ENCODE peak calls at places on chromosomes 3 and 15, in four cellular contexts. R, T, X and W are unnamed samples.

GRCh38 chr3:128133273-128133883 is 9.8 kb upstream of the RUVBL1 start:
- DNase-seq in R (peak), T (peak), X (peak), W (no peak)

GRCh38 chr3:195440379-195440778 is 2.4 kb downstream of the ACAP2 start:
- DNase-seq in R (no peak), T (no peak), X (no peak), W (peak)

GRCh38 chr15:23663232-23663631 is 15.6 kb upstream of the MAGEL2 start:
- DNase-seq in R (no peak), T (no peak), X (no peak), W (no peak)

GRCh38 chr3:30141927-30142326 is 464.5 kb upstream of the TGFBR2 start:
- DNase-seq in R (no peak), T (no peak), X (no peak), W (no peak)

GRCh38 chr3:14879161-14879888 is 60.6 kb downstream of the FGD5 start:
- DNase-seq in R (peak), T (no peak), X (no peak), W (no peak)

GRCh38 chr15:90883526-90883931 is 775 bp upstream of the FES start:
- DNase-seq in R (no peak), T (no peak), X (no peak), W (peak)

GRCh38 chr3:143674100-143674968 is 173.9 kb downstream of the SLC9A9 start:
- DNase-seq in R (peak), T (peak), X (peak), W (peak)

GRCh38 chr3:149534671-149535394 is 60.3 kb downstream of the TM4SF4 start:
- DNase-seq in R (peak), T (peak), X (no peak), W (no peak)

GRCh38 chr3:31035681-31036080 is 141.2 kb upstream of the GADL1 start:
- DNase-seq in R (no peak), T (no peak), X (no peak), W (no peak)

GRCh38 chr3:42080452-42080872 is 10.7 kb upstream of the TRAK1 start:
- DNase-seq in R (peak), T (peak), X (no peak), W (no peak)

GRCh38 chr3:112302881-112303761 is 9.1 kb upstream of the SLC9C1 start:
- DNase-seq in R (peak), T (no peak), X (peak), W (no peak)

GRCh38 chr3:178901204-178901603 is 170.4 kb downstream of the ZMAT3 start:
- DNase-seq in R (no peak), T (no peak), X (no peak), W (peak)

GRCh38 chr3:183518446-183519185 is 36.9 kb downstream of the KLHL6 start:
- DNase-seq in R (no peak), T (no peak), X (peak), W (no peak)

GRCh38 chr3:151086484-151087456 is 1.3 kb downstream of the MED12L start:
- DNase-seq in R (peak), T (peak), X (peak), W (peak)

GRCh38 chr3:114745322-114746240 is 401.5 kb downstream of the ZBTB20 start:
- DNase-seq in R (peak), T (peak), X (peak), W (peak)

GRCh38 chr15:32739522-32739921 is 21.7 kb downstream of the GREM1 start:
- DNase-seq in R (no peak), T (no peak), X (no peak), W (no peak)

GRCh38 chr3:58568572-58569286 is 8.5 kb downstream of the FAM107A start:
- DNase-seq in R (peak), T (peak), X (peak), W (peak)

GRCh38 chr15:58010983-58011382 is 54.5 kb downstream of the ALDH1A2 start:
- DNase-seq in R (peak), T (no peak), X (no peak), W (no peak)

GRCh38 chr3:33881181-33882064 is 83.0 kb downstream of the PDCD6IP start:
- DNase-seq in R (no peak), T (no peak), X (no peak), W (no peak)

GRCh38 chr15:40088929-40089755 is 19.5 kb downstream of the BMF start:
- DNase-seq in R (no peak), T (no peak), X (peak), W (peak)

GRCh38 chr3:124563376-124563775 is 166.9 kb upstream of the UMPS start:
- DNase-seq in R (peak), T (peak), X (no peak), W (peak)

GRCh38 chr3:4976109-4976508 is 3.1 kb upstream of the BHLHE40 start:
- DNase-seq in R (peak), T (peak), X (peak), W (peak)

GRCh38 chr15:57356636-57357035 is 19.7 kb upstream of the CGNL1 start:
- DNase-seq in R (no peak), T (peak), X (peak), W (no peak)

GRCh38 chr3:57006048-57006709 is 54.3 kb upstream of the SPATA12 start:
- DNase-seq in R (no peak), T (no peak), X (no peak), W (no peak)

GRCh38 chr15:44193651-44194396 is 1.2 kb downstream of the FRMD5 start:
- DNase-seq in R (peak), T (peak), X (peak), W (peak)

GRCh38 chr3:143119009-143119914 is at the start of gene CHST2:
- DNase-seq in R (peak), T (peak), X (peak), W (peak)

GRCh38 chr3:12613250-12613649 is 50.7 kb downstream of the RAF1 start:
- DNase-seq in R (no peak), T (no peak), X (no peak), W (no peak)

GRCh38 chr15:90603893-90604292 is 74.2 kb downstream of the CRTC3 start:
- DNase-seq in R (peak), T (no peak), X (no peak), W (no peak)

GRCh38 chr3:99430348-99431134 is 207.9 kb upstream of the COL8A1 start:
- DNase-seq in R (no peak), T (no peak), X (no peak), W (no peak)

GRCh38 chr3:52400275-52400793 is 44.6 kb downstream of the SEMA3G start:
- DNase-seq in R (no peak), T (no peak), X (no peak), W (peak)

GRCh38 chr15:76904461-76905012 is 603 bp downstream of the SCAPER start:
- DNase-seq in R (no peak), T (peak), X (peak), W (no peak)

GRCh38 chr3:146854523-146854922 is 249.4 kb upstream of the PLSCR5 start:
- DNase-seq in R (no peak), T (no peak), X (no peak), W (no peak)

GRCh38 chr15:68564173-68564572 is 14.6 kb upstream of the CORO2B start:
- DNase-seq in R (no peak), T (no peak), X (no peak), W (no peak)

GRCh38 chr15:67224889-67225288 is 29.6 kb downstream of the AAGAB start:
- DNase-seq in R (no peak), T (peak), X (no peak), W (no peak)

GRCh38 chr3:184456476-184456875 is 76.6 kb downstream of the CHRD start:
- DNase-seq in R (no peak), T (no peak), X (no peak), W (no peak)

GRCh38 chr3:133930341-133930933 is 34.8 kb upstream of the RAB6B start:
- DNase-seq in R (peak), T (peak), X (peak), W (peak)

GRCh38 chr3:57877116-57877515 is 121.0 kb downstream of the SLMAP start:
- DNase-seq in R (peak), T (no peak), X (no peak), W (no peak)

GRCh38 chr3:58161435-58162398 is 49.1 kb downstream of the DNASE1L3 start:
- DNase-seq in R (peak), T (peak), X (no peak), W (peak)

GRCh38 chr3:11021611-11022011 is 29.1 kb downstream of the SLC6A1 start:
- DNase-seq in R (no peak), T (no peak), X (peak), W (no peak)

GRCh38 chr3:11015369-11015768 is 22.8 kb downstream of the SLC6A1 start:
- DNase-seq in R (no peak), T (no peak), X (no peak), W (no peak)

GRCh38 chr3:11020764-11021163 is 28.2 kb downstream of the SLC6A1 start:
- DNase-seq in R (no peak), T (no peak), X (no peak), W (no peak)

GRCh38 chr3:11022115-11022514 is 29.6 kb downstream of the SLC6A1 start:
- DNase-seq in R (no peak), T (no peak), X (no peak), W (no peak)

DNA sequence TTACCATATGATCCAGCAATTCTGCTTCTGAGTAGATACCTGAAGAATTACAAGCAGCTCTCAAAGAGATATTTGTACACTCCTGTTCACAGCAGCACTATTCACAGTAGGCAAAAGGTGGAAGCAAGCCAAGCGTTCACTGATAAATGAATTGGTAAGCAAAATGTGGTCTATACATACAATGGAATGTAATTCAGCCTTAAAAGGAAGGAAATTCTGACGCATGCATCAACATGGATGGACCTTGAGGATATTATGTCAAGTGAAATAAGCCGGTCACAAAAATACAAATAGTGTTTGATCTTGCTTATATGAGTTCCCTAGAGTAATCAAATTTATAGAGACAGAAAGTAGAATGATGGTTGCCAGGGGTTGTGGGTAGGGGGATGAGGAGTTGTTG is 26.6 kb downstream of the SLC6A1 start:
- DNase-seq in R (no peak), T (no peak), X (no peak), W (no peak)
- H2AFZ ChIP-seq in R (no peak), T (no peak), X (no peak), W (no peak)

DNA sequence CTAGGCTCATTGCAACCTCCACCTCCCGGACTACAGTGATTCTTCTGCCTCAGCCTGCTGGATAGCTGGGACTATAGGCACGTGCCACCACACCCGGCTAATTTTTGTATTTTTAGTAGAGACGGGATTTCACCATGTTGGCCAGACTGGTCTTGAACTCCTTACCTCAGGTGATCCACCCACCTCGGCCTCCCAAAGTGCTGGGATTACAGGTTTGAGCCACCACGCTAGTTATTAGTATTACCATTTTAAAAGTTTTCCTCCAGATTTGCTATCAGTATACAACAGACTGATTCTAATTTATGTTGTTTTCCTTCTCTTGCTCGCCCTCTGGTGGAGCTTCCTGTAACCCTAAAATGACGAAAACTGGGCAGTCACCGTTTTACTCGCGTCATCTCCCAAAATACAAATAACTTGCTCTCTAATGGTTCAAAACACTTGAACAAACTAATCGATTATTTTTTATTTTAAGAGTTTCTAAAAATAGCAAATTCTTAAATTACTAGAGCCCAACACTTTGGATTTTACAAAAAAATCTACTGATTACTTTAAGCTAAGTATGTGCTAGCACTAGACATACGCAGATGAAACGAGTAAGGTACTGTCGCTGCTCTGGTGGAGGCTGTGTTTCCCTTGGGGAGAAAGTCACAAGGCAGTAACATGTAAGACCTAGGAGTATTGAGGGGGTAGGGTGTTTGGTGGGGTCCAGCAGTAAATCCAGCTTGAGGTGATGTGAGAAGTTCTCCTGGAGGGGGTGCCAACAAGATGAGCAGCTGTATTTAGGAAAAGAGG is 203.3 kb downstream of the MBNL1 start:
- DNase-seq in R (peak), T (no peak), X (peak), W (no peak)
- H3K4me3 ChIP-seq in R (no peak), T (peak), X (no peak), W (peak)

GRCh38 chr3:197381371-197381770 is 83.0 kb upstream of the DLG1 start:
- DNase-seq in R (no peak), T (no peak), X (no peak), W (no peak)
- H2AFZ ChIP-seq in R (no peak), T (no peak), X (peak), W (no peak)

GRCh38 chr15:70748281-70748747 is 15.0 kb downstream of the UACA start:
- DNase-seq in R (peak), T (no peak), X (no peak), W (no peak)
- H3K4me3 ChIP-seq in R (no peak), T (no peak), X (no peak), W (no peak)

DNA sequence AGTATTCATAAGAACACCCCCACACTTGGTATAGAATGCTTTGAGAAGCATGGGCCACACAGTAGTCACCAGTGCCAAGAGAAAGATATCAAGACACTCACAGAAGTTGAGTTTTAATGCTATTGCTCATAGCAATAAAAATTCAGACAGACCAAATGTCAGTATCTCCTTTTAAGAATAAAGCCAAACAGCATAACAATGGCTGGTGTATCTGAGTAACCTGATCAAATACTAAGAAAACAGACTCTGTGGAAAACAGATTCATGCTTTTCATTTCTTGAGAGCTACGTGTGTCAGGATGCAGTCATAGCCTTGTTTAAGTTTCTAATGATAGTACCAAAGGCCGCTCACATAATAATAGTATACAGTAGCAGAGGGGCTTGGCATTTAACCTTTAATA is 778.5 kb downstream of the MECOM start:
- DNase-seq in R (peak), T (peak), X (no peak), W (peak)
- H2AFZ ChIP-seq in R (no peak), T (peak), X (no peak), W (no peak)